ENCODE peak calls at places on chromosomes 5 and 9, in four cellular contexts. One of them, this sample, is unnamed.

GRCh38 chr5:157108961-157109360 is at the start of gene HAVCR2:
- DNase-seq in cardiac muscle cell: no peak
- DNase-seq in progenitor cell of endocrine pancreas: no peak
- DNase-seq in nephron progenitor cell: no peak
- DNase-seq in this sample: no peak

GRCh38 chr9:18611946-18612345 is 138.0 kb downstream of the ADAMTSL1 start:
- DNase-seq in nephron progenitor cell: no peak
- DNase-seq in progenitor cell of endocrine pancreas: no peak
- DNase-seq in cardiac muscle cell: no peak
- DNase-seq in this sample: no peak

GRCh38 chr9:91776409-91777365 is 173.3 kb downstream of the ROR2 start:
- DNase-seq in progenitor cell of endocrine pancreas: no peak
- DNase-seq in nephron progenitor cell: no peak
- DNase-seq in cardiac muscle cell: no peak
- DNase-seq in this sample: no peak

GRCh38 chr5:98031926-98032325 is 741.5 kb upstream of the RGMB start:
- DNase-seq in nephron progenitor cell: no peak
- DNase-seq in cardiac muscle cell: no peak
- DNase-seq in progenitor cell of endocrine pancreas: no peak
- DNase-seq in this sample: no peak

GRCh38 chr9:134895103-134895502 is 14.5 kb downstream of the FCN2 start:
- DNase-seq in cardiac muscle cell: no peak
- DNase-seq in progenitor cell of endocrine pancreas: no peak
- DNase-seq in nephron progenitor cell: no peak
- DNase-seq in this sample: no peak

GRCh38 chr5:116861662-116862061 is 287.0 kb upstream of the SEMA6A start:
- DNase-seq in cardiac muscle cell: no peak
- DNase-seq in nephron progenitor cell: no peak
- DNase-seq in progenitor cell of endocrine pancreas: no peak
- DNase-seq in this sample: no peak

GRCh38 chr9:129489838-129490582 is 130.9 kb downstream of the C9orf50 start:
- DNase-seq in cardiac muscle cell: no peak
- DNase-seq in nephron progenitor cell: no peak
- DNase-seq in progenitor cell of endocrine pancreas: no peak
- DNase-seq in this sample: no peak

GRCh38 chr5:17411436-17411835 is 86.6 kb upstream of the TAF11L2 start:
- DNase-seq in cardiac muscle cell: no peak
- DNase-seq in nephron progenitor cell: no peak
- DNase-seq in progenitor cell of endocrine pancreas: no peak
- DNase-seq in this sample: no peak

GRCh38 chr5:38831117-38831516 is 14.7 kb upstream of the OSMR start:
- DNase-seq in nephron progenitor cell: no peak
- DNase-seq in cardiac muscle cell: no peak
- DNase-seq in progenitor cell of endocrine pancreas: no peak
- DNase-seq in this sample: no peak

GRCh38 chr5:1351156-1351555 is 6.3 kb upstream of the CLPTM1L start:
- DNase-seq in cardiac muscle cell: no peak
- DNase-seq in progenitor cell of endocrine pancreas: no peak
- DNase-seq in nephron progenitor cell: no peak
- DNase-seq in this sample: no peak

GRCh38 chr5:123670981-123671557 is 159.1 kb downstream of the CSNK1G3 start:
- DNase-seq in cardiac muscle cell: peak; percentile 68
- DNase-seq in progenitor cell of endocrine pancreas: peak; percentile 37
- DNase-seq in nephron progenitor cell: peak; percentile 68
- DNase-seq in this sample: peak; percentile 60

GRCh38 chr5:55988979-55989612 is 5.7 kb downstream of the IL6ST start:
- DNase-seq in progenitor cell of endocrine pancreas: no peak
- DNase-seq in cardiac muscle cell: no peak
- DNase-seq in nephron progenitor cell: no peak
- DNase-seq in this sample: no peak

GRCh38 chr5:55982957-55983381 is 11.8 kb downstream of the IL6ST start:
- DNase-seq in progenitor cell of endocrine pancreas: no peak
- DNase-seq in nephron progenitor cell: no peak
- DNase-seq in cardiac muscle cell: no peak
- DNase-seq in this sample: no peak

GRCh38 chr5:55986931-55987330 is 7.8 kb downstream of the IL6ST start:
- DNase-seq in nephron progenitor cell: no peak
- DNase-seq in cardiac muscle cell: no peak
- DNase-seq in progenitor cell of endocrine pancreas: no peak
- DNase-seq in this sample: no peak

GRCh38 chr5:55985181-55985580 is 9.6 kb downstream of the IL6ST start:
- DNase-seq in cardiac muscle cell: no peak
- DNase-seq in progenitor cell of endocrine pancreas: no peak
- DNase-seq in nephron progenitor cell: no peak
- DNase-seq in this sample: no peak

GRCh38 chr5:55983986-55984385 is 10.8 kb downstream of the IL6ST start:
- DNase-seq in nephron progenitor cell: no peak
- DNase-seq in progenitor cell of endocrine pancreas: no peak
- DNase-seq in cardiac muscle cell: no peak
- DNase-seq in this sample: no peak
- TF ChIP-seq CTCF in nephron progenitor cell: no peak
- TF ChIP-seq CTCF in progenitor cell of endocrine pancreas: no peak
- TF ChIP-seq CTCF in cardiac muscle cell: no peak
- TF ChIP-seq CTCF in this sample: no peak

GRCh38 chr5:7087719-7088297 is 308.1 kb upstream of the ADCY2 start:
- DNase-seq in cardiac muscle cell: no peak
- DNase-seq in progenitor cell of endocrine pancreas: no peak
- DNase-seq in nephron progenitor cell: no peak
- DNase-seq in this sample: no peak
- TF ChIP-seq CTCF in cardiac muscle cell: no peak
- TF ChIP-seq CTCF in progenitor cell of endocrine pancreas: no peak
- TF ChIP-seq CTCF in nephron progenitor cell: no peak
- TF ChIP-seq CTCF in this sample: no peak

GRCh38 chr5:138824924-138825863 is 49.9 kb downstream of the LRRTM2 start:
- DNase-seq in nephron progenitor cell: no peak
- DNase-seq in cardiac muscle cell: peak; percentile 24
- DNase-seq in progenitor cell of endocrine pancreas: no peak
- DNase-seq in this sample: no peak
- TF ChIP-seq CTCF in nephron progenitor cell: peak; percentile 81
- TF ChIP-seq CTCF in cardiac muscle cell: peak; percentile 72
- TF ChIP-seq CTCF in progenitor cell of endocrine pancreas: peak; percentile 67
- TF ChIP-seq CTCF in this sample: peak; percentile 64

GRCh38 chr5:77628840-77629552 is 9.5 kb downstream of the OTP start:
- DNase-seq in nephron progenitor cell: no peak
- DNase-seq in cardiac muscle cell: no peak
- DNase-seq in progenitor cell of endocrine pancreas: no peak
- DNase-seq in this sample: no peak
- TF ChIP-seq CTCF in nephron progenitor cell: peak; percentile 28
- TF ChIP-seq CTCF in cardiac muscle cell: no peak
- TF ChIP-seq CTCF in progenitor cell of endocrine pancreas: peak; percentile 48
- TF ChIP-seq CTCF in this sample: peak; percentile 19

DNA sequence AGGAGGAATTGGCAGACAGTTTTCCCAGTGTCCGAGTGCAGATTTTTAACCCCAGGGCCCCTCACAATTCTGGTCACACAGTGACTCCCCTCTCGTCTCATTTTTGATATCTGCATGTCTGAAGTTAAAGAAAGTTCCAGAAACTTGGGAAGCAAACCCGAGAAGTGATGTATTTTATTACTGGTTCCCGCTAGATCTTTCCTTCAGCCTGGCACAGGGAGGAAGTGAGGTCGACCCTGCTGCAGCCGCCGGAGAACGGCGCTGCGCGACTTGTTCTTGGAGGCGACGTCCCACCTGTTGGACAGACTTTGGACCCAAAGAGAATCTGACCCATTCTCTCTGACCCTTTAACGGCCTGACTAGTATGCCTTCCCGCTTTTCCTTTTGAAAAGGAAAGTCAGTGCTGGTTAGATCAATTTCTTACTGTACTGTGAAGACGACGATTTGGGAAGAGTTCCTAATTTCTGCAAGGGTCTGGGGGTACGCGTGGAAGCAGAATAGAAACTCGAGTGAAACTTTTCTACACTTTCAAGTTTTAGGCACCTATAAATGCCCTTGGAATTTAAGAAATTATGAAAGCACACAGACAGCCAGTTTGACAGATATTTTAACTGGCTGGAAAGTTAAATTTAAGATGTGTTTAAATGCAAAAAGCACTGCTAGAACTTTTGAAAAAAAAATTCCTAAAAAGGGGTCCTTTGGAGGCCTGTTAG is 748 bp downstream of the OTULIN start:
- DNase-seq in nephron progenitor cell: peak; percentile 25
- DNase-seq in cardiac muscle cell: peak; percentile 59
- DNase-seq in progenitor cell of endocrine pancreas: peak; percentile 12
- DNase-seq in this sample: peak; percentile 24
- TF ChIP-seq CTCF in nephron progenitor cell: no peak
- TF ChIP-seq CTCF in cardiac muscle cell: no peak
- TF ChIP-seq CTCF in progenitor cell of endocrine pancreas: no peak
- TF ChIP-seq CTCF in this sample: no peak

GRCh38 chr9:2907401-2907800 is 63.5 kb upstream of the PUM3 start:
- DNase-seq in cardiac muscle cell: no peak
- DNase-seq in progenitor cell of endocrine pancreas: no peak
- DNase-seq in nephron progenitor cell: no peak
- DNase-seq in this sample: no peak
- TF ChIP-seq CTCF in cardiac muscle cell: no peak
- TF ChIP-seq CTCF in progenitor cell of endocrine pancreas: no peak
- TF ChIP-seq CTCF in nephron progenitor cell: no peak
- TF ChIP-seq CTCF in this sample: no peak

DNA sequence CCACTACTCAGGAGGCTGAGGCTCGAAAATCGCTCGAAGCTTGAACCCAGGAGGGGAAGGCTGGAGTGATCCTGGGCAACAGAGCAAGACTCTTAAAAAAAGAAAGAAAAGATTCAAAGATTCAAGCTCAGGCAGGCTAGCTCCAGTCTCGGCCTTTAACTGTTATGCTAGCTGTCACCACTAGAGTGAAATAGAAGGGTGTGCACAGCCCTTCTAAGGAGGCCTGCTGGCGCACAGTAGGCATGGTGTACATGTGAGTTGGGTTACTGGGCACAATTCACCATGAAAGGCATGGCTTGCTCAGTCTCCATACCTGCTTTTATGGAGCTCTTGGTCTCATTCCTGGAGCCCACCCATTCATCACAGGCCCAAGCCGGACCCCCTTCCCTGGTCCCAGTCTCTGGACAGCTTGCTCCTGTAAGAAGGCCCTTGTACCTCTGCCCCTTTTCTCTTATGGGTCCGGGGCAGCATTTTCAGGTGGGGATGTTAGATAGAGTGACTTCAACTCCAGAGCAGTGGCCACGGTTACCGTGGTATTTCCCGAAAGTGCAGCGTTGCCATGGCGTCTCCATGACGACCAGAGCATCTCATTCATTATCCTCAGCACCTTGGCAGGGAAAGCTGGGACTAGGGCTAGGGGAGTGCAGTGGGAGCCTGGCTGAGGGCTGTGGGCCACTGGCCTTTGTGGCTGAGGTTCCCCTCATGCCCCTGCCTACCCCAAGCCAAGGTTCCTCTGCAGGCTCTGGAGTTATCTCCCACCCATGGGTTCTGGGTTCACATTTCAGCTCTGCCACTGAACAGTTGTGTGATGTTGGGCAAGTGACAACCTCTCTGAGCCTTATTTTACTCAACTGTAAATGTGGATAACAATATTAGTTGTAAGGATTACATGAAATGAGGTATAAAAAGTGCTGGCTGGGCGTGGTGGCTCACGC is 5.7 kb downstream of the NDST1 start:
- DNase-seq in progenitor cell of endocrine pancreas: no peak
- DNase-seq in cardiac muscle cell: no peak
- DNase-seq in nephron progenitor cell: peak; percentile 34
- DNase-seq in this sample: peak; percentile 38
- TF ChIP-seq CTCF in progenitor cell of endocrine pancreas: peak; percentile 37
- TF ChIP-seq CTCF in cardiac muscle cell: no peak
- TF ChIP-seq CTCF in nephron progenitor cell: peak; percentile 30
- TF ChIP-seq CTCF in this sample: peak; percentile 36

GRCh38 chr5:141149812-141150211 is at the start of gene PCDHB6:
- DNase-seq in nephron progenitor cell: no peak
- DNase-seq in cardiac muscle cell: no peak
- DNase-seq in progenitor cell of endocrine pancreas: no peak
- DNase-seq in this sample: no peak
- TF ChIP-seq CTCF in nephron progenitor cell: no peak
- TF ChIP-seq CTCF in cardiac muscle cell: peak; percentile 6
- TF ChIP-seq CTCF in progenitor cell of endocrine pancreas: no peak
- TF ChIP-seq CTCF in this sample: no peak

GRCh38 chr5:146906803-146907202 is 28.2 kb upstream of the PPP2R2B start:
- DNase-seq in nephron progenitor cell: peak; percentile 17
- DNase-seq in progenitor cell of endocrine pancreas: no peak
- DNase-seq in cardiac muscle cell: no peak
- DNase-seq in this sample: peak; percentile 34
- TF ChIP-seq CTCF in nephron progenitor cell: no peak
- TF ChIP-seq CTCF in progenitor cell of endocrine pancreas: peak; percentile 29
- TF ChIP-seq CTCF in cardiac muscle cell: no peak
- TF ChIP-seq CTCF in this sample: peak; percentile 15

DNA sequence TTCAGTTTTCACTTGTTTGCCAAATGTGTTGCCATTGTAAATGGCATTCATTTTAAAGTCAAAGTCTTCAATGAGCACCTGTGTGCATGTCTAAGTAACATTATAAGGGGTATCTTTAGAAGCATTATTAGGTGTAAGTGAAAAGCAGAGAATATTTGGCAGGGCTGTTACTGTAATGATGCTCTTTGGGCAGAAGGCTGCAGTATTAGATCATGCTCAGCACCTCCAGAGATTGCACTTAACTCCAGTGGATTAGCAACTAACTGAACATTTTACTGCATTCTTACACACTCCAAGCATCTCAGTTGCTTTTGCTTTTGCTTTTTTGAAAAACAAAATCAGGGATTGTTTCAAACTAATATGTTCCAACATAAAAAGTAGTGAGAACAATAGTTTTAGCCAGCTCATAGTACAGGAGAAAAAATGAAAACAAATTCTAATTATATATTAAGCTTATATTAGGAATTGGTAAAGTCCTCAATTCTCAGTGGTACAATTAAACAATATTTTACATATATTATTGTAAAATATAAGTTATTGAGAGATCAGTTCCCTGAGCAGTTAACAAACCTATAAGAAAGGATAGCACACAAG is 1740.9 kb upstream of the CDH9 start:
- DNase-seq in progenitor cell of endocrine pancreas: no peak
- DNase-seq in nephron progenitor cell: no peak
- DNase-seq in cardiac muscle cell: peak; percentile 31
- DNase-seq in this sample: peak; percentile 9
- TF ChIP-seq CTCF in progenitor cell of endocrine pancreas: peak; percentile 61
- TF ChIP-seq CTCF in nephron progenitor cell: peak; percentile 18
- TF ChIP-seq CTCF in cardiac muscle cell: no peak
- TF ChIP-seq CTCF in this sample: no peak

This sample was measured in endothelial cell.